ENCODE peak calls at places on chromosome 20, in eight cellular contexts. T is body of pancreas, J is IMR-90, H is tibial nerve, M is HCT116, Q is adrenal gland, N is suprapubic skin, K is heart left ventricle. U is an unnamed sample.

GRCh38 chr20:706366-706885 is 30.8 kb upstream of the SCRT2 start:
- DNase-seq in T (no peak), J (no peak), H (no peak), M (no peak), Q (no peak), N (peak), K (no peak), U (no peak)

GRCh38 chr20:667351-668034 is 8.1 kb downstream of the SCRT2 start:
- DNase-seq in T (peak), J (peak), H (peak), M (no peak), Q (peak), N (no peak), K (no peak), U (peak)

GRCh38 chr20:14319704-14320103 is 17.7 kb downstream of the FLRT3 start:
- DNase-seq in T (no peak), J (no peak), H (no peak), M (no peak), Q (no peak), N (no peak), K (no peak), U (no peak)

GRCh38 chr20:4710106-4710475 is 11.6 kb upstream of the PRND start:
- DNase-seq in T (no peak), J (no peak), H (no peak), M (no peak), Q (no peak), N (no peak), K (no peak), U (no peak)

GRCh38 chr20:34774431-34774830 is 51.0 kb downstream of the NCOA6 start:
- DNase-seq in T (no peak), J (no peak), H (no peak), M (no peak), Q (no peak), N (no peak), K (no peak), U (no peak)

GRCh38 chr20:40438161-40438835 is 250.7 kb downstream of the MAFB start:
- DNase-seq in T (no peak), J (no peak), H (no peak), M (no peak), Q (no peak), N (no peak), K (no peak), U (no peak)

GRCh38 chr20:6692566-6693168 is 74.8 kb upstream of the BMP2 start:
- DNase-seq in T (no peak), J (no peak), H (no peak), M (no peak), Q (peak), N (no peak), K (no peak), U (no peak)

GRCh38 chr20:5128886-5129285 is 2.1 kb downstream of the CDS2 start:
- DNase-seq in T (no peak), J (no peak), H (no peak), M (no peak), Q (no peak), N (no peak), K (no peak), U (no peak)

GRCh38 chr20:55155360-55155759 is 680.0 kb downstream of the DOK5 start:
- DNase-seq in T (no peak), J (no peak), H (no peak), M (no peak), Q (no peak), N (no peak), K (no peak), U (no peak)

GRCh38 chr20:41316009-41316408 is 1.5 kb downstream of the ZHX3 start:
- DNase-seq in T (no peak), J (no peak), H (no peak), M (no peak), Q (no peak), N (no peak), K (no peak), U (no peak)

GRCh38 chr20:19860742-19861141 is 102.7 kb downstream of the RIN2 start:
- DNase-seq in T (no peak), J (no peak), H (no peak), M (no peak), Q (no peak), N (no peak), K (no peak), U (no peak)

GRCh38 chr20:32820698-32821378 is 1.1 kb downstream of the MAPRE1 start:
- DNase-seq in T (no peak), J (no peak), H (no peak), M (no peak), Q (no peak), N (no peak), K (no peak), U (no peak)

GRCh38 chr20:8331740-8332412 is 199.8 kb downstream of the PLCB1 start:
- DNase-seq in T (peak), J (peak), H (no peak), M (no peak), Q (peak), N (no peak), K (no peak), U (no peak)

GRCh38 chr20:1968958-1969357 is 24.9 kb downstream of the PDYN start:
- DNase-seq in T (no peak), J (no peak), H (no peak), M (no peak), Q (no peak), N (peak), K (no peak), U (no peak)

GRCh38 chr20:54048489-54048888 is 21.9 kb downstream of the BCAS1 start:
- DNase-seq in T (no peak), J (no peak), H (no peak), M (no peak), Q (no peak), N (no peak), K (no peak), U (no peak)

GRCh38 chr20:23588434-23589403 is 17.0 kb downstream of the CST9 start:
- DNase-seq in T (no peak), J (no peak), H (no peak), M (no peak), Q (no peak), N (no peak), K (no peak), U (no peak)

GRCh38 chr20:43942661-43943285 is 28.1 kb downstream of the TOX2 start:
- DNase-seq in T (no peak), J (peak), H (no peak), M (peak), Q (no peak), N (no peak), K (no peak), U (peak)

GRCh38 chr20:17227199-17227535 is 327 bp downstream of the PCSK2 start:
- DNase-seq in T (no peak), J (no peak), H (no peak), M (no peak), Q (no peak), N (no peak), K (no peak), U (no peak)

DNA sequence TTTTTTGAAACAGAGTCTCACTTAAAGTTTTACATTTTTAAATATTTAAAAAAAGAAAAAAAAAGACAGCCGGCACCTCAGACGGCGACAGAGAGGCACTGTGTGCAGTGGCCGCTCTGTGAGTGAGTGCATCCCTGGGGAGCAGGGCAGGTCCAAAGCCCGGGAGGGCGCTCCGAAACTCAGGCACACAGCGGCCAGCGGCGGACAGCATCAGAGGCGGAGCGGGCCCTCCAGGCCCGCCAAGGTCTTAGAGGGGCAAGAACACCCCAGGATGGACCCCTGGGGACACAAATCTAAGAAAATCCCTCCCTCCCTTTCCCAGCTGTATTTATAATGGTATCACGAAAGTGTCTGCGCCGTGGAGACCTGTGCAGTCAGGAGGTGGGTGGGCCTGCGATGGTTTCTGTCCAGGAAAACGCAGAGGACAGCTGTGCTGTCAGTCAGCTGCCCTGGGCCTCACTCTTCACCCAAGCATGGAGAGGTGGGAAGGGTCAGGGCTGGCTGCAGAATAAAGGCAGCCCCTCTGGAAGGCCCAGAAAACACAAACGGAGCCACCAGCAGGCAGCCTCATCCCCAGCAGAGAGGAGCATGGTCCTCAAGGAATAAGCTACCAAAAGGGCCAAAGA is 43.8 kb downstream of the TAF4 start:
- DNase-seq in T (no peak), J (no peak), H (no peak), M (no peak), Q (no peak), N (no peak), K (peak), U (no peak)
- H3K27ac ChIP-seq in T (no peak), J (no peak), H (no peak), M (no peak), Q (no peak), N (no peak), K (peak), U (no peak)

GRCh38 chr20:57819291-57819690 is 109.5 kb upstream of the PMEPA1 start:
- DNase-seq in T (no peak), J (no peak), H (no peak), M (no peak), Q (no peak), N (no peak), K (no peak), U (peak)
- H3K4me3 ChIP-seq in T (no peak), J (no peak), H (no peak), M (no peak), Q (no peak), N (no peak), K (no peak), U (no peak)

GRCh38 chr20:37392441-37393195 is 46.7 kb downstream of the SRC start:
- DNase-seq in T (no peak), J (no peak), H (no peak), M (no peak), Q (no peak), N (no peak), K (peak), U (no peak)
- TF ChIP-seq POLR2A in T (no peak), J (no peak), H (no peak), M (no peak), Q (no peak), N (no peak), K (no peak), U (no peak)

GRCh38 chr20:45407783-45408645 is at the start of gene DBNDD2:
- DNase-seq in T (no peak), J (no peak), H (no peak), M (no peak), Q (no peak), N (no peak), K (peak), U (no peak)
- H3K27ac ChIP-seq in T (peak), J (no peak), H (peak), M (peak), Q (peak), N (peak), K (peak), U (peak)

GRCh38 chr20:62025394-62025793 is 40.3 kb downstream of the TAF4 start:
- DNase-seq in T (no peak), J (no peak), H (no peak), M (no peak), Q (no peak), N (no peak), K (peak), U (no peak)
- H3K4me3 ChIP-seq in T (no peak), J (no peak), H (no peak), M (no peak), Q (no peak), N (no peak), K (no peak), U (no peak)

U was measured in Peyer's patch.